ENCODE peak calls at places on chromosomes 11 and 22, in seven cellular contexts. M is AG04450, T is pancreas, L is GM12864, F is testis, E is heart left ventricle, G is PC-9. S is an unnamed sample.

GRCh38 chr22:37674951-37675929 is at the start of gene LGALS1:
- DNase-seq in G (peak), E (peak), T (peak), M (peak), F (peak), L (peak), S (peak)

GRCh38 chr11:70456921-70457532 is 58.7 kb downstream of the CTTN start:
- DNase-seq in M (no peak), T (no peak), E (no peak), L (no peak), G (no peak), F (no peak), S (no peak)

GRCh38 chr22:25518000-25518663 is 46.3 kb upstream of the GRK3 start:
- DNase-seq in G (no peak), F (no peak), E (no peak), L (no peak), T (no peak), M (no peak), S (no peak)

GRCh38 chr11:70210051-70210501 is 7.0 kb downstream of the FADD start:
- DNase-seq in G (no peak), E (no peak), T (peak), F (no peak), L (no peak), M (no peak), S (no peak)

GRCh38 chr11:2991477-2992233 is 474 bp downstream of the NAP1L4 start:
- DNase-seq in T (no peak), M (no peak), L (no peak), E (no peak), F (peak), G (peak), S (peak)

GRCh38 chr11:117369521-117369920 is 41.9 kb downstream of the CEP164 start:
- DNase-seq in E (no peak), L (no peak), T (no peak), G (no peak), F (no peak), M (no peak), S (no peak)

GRCh38 chr22:47044722-47045545 is 282.5 kb downstream of the TBC1D22A start:
- DNase-seq in L (no peak), T (peak), F (no peak), G (no peak), E (peak), M (no peak), S (no peak)

GRCh38 chr22:46674906-46675305 is 54.7 kb downstream of the GRAMD4 start:
- DNase-seq in F (no peak), G (no peak), M (no peak), E (no peak), T (no peak), L (no peak), S (no peak)

GRCh38 chr11:46492540-46492939 is 101.0 kb upstream of the CHRM4 start:
- DNase-seq in T (no peak), M (no peak), L (no peak), F (no peak), G (no peak), E (peak), S (no peak)

GRCh38 chr11:76630600-76630999 is 39.9 kb downstream of the LRRC32 start:
- DNase-seq in G (no peak), T (no peak), M (no peak), E (no peak), L (no peak), F (no peak), S (no peak)

GRCh38 chr22:41197046-41197807 is 7.9 kb upstream of the L3MBTL2 start:
- DNase-seq in L (no peak), T (peak), F (peak), M (no peak), E (peak), G (peak), S (peak)

GRCh38 chr22:28139993-28140392 is 220.9 kb upstream of the PITPNB start:
- DNase-seq in F (no peak), T (no peak), M (peak), G (no peak), L (no peak), E (no peak), S (no peak)

GRCh38 chr11:113632981-113633380 is 73.1 kb downstream of the TMPRSS5 start:
- DNase-seq in F (no peak), L (no peak), E (no peak), T (no peak), G (no peak), M (no peak), S (peak)

GRCh38 chr11:225734-226453 is 10.2 kb downstream of the SIRT3 start:
- DNase-seq in M (no peak), G (no peak), E (no peak), T (peak), L (no peak), F (no peak), S (no peak)

GRCh38 chr11:56916162-56916561 is 72.6 kb upstream of the OR5AK2 start:
- DNase-seq in F (no peak), E (no peak), L (no peak), T (no peak), M (no peak), G (no peak), S (no peak)
- H3K4me3 ChIP-seq in F (no peak), E (no peak), L (no peak), T (no peak), M (no peak), G (no peak), S (no peak)

GRCh38 chr22:17778412-17778976 is 4.2 kb upstream of the BID start:
- DNase-seq in F (no peak), T (no peak), E (no peak), L (no peak), M (no peak), G (no peak), S (no peak)
- H3K4me3 ChIP-seq in F (no peak), T (no peak), E (peak), L (peak), M (no peak), G (no peak), S (no peak)

GRCh38 chr11:8206251-8207079 is 37.6 kb upstream of the RIC3 start:
- DNase-seq in E (peak), M (no peak), G (no peak), L (no peak), F (peak), T (peak), S (no peak)
- H3K4me3 ChIP-seq in E (peak), M (no peak), G (no peak), L (no peak), F (peak), T (peak), S (no peak)

DNA sequence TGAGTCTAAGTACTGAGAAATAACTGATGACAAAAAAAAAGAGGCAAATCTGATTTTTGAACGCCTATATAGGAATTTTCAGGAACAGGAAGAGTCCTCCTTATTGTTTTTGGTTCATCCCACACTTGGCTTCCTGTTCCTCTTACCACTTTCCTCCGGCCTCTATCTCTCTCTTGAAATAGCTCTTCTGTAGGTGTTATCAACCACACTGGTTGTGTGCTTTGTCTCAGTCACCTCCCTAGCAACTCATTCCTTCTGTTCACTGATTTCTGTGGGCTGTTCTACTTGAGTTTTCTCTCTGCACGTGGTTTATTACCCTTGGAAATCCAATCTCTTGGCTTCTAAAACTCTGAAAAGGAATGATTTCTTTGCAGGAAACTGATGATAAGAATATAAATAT is 78.7 kb upstream of the C11orf87 start:
- DNase-seq in F (no peak), L (no peak), M (no peak), T (no peak), E (no peak), G (no peak), S (no peak)
- H3K4me3 ChIP-seq in F (no peak), L (no peak), M (no peak), T (no peak), E (no peak), G (no peak), S (no peak)

GRCh38 chr11:73312806-73313403 is 4.8 kb downstream of the ARHGEF17 start:
- DNase-seq in M (no peak), L (no peak), T (no peak), G (no peak), F (no peak), E (no peak), S (no peak)
- H3K4me3 ChIP-seq in M (peak), L (no peak), T (no peak), G (no peak), F (peak), E (peak), S (peak)

DNA sequence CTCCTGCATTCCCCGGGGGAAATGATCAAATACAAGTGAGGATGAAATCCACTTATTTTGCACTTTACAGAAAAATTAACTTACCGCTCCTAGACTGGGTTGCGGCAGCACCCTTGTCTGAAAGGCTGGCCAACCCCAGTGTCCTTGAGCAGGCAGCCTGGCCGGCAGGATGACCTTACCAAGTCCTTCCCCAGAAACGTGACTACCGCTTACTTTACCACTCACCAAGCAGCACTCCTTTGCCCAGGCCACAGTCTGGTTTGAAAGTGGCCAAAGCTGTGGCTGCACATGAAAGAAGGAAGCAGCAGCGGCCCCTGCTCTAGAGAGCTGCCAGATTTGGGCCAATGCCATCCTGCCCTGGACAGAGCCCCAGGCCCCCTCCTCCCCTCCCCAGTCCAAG is 20.3 kb downstream of the MYH9 start:
- DNase-seq in E (peak), T (no peak), G (no peak), M (no peak), L (no peak), F (peak), S (peak)
- H3K4me3 ChIP-seq in E (peak), T (no peak), G (peak), M (peak), L (no peak), F (no peak), S (no peak)

DNA sequence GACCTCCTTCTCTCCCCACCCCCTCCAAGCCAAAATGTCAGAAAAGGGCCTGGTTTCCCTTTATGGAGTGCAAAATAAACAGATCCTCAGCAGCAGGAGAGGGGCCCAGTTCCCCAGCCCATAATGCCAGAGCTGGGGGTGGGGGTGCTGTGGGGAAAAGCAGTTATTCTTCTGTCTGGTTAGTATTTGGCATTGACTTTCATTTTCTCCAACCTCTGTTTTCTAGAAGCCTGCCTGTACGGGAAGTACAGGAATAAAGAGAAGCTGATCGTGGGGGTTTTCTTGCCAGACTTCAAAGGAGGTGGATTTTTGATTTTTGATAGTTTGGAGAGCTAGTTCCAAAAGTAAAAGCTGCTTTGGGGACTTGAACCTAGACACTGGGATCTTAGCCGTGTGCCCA is 22.4 kb downstream of the FLI1 start:
- DNase-seq in E (no peak), T (no peak), F (no peak), L (no peak), G (no peak), M (no peak), S (no peak)
- H3K4me3 ChIP-seq in E (peak), T (no peak), F (no peak), L (peak), G (no peak), M (peak), S (no peak)